ENCODE peak calls at places on chromosome 21, in seven cellular contexts. U, G, V, Q, H, R and W are unnamed samples.

GRCh38 chr21:44800103-44800502 is 1.5 kb downstream of the UBE2G2 start:
- DNase-seq in G (peak; percentile 65), V (no peak), U (peak; percentile 38), Q (peak; percentile 27), R (peak; percentile 70), H (no peak), W (no peak)

GRCh38 chr21:26116456-26117011 is 54.0 kb downstream of the APP start:
- DNase-seq in U (peak; percentile 55), G (peak; percentile 73), H (no peak), Q (peak; percentile 59), V (no peak), R (peak; percentile 14), W (no peak)

GRCh38 chr21:25528511-25528910 is 78.8 kb downstream of the MRPL39 start:
- DNase-seq in V (no peak), U (no peak), R (no peak), Q (no peak), H (no peak), G (no peak), W (no peak)

GRCh38 chr21:25107708-25108107 is 499.6 kb downstream of the MRPL39 start:
- DNase-seq in U (peak; percentile 98), R (no peak), H (no peak), Q (no peak), G (peak; percentile 40), V (no peak), W (peak; percentile 62)

GRCh38 chr21:42465008-42465878 is 30.8 kb downstream of the RSPH1 start:
- DNase-seq in U (peak; percentile 6), H (no peak), Q (no peak), R (peak; percentile 54), G (peak; percentile 54), V (no peak), W (peak; percentile 19)

GRCh38 chr21:38220270-38220737 is 36.5 kb upstream of the KCNJ15 start:
- DNase-seq in H (no peak), U (no peak), G (peak; percentile 57), V (no peak), R (no peak), Q (no peak), W (no peak)

GRCh38 chr21:41429305-41429704 is 3.3 kb downstream of the MX1 start:
- DNase-seq in V (no peak), R (no peak), Q (no peak), H (no peak), U (no peak), G (no peak), W (no peak)

GRCh38 chr21:44419679-44420078 is 35.6 kb upstream of the LRRC3 start:
- DNase-seq in H (no peak), G (no peak), R (no peak), Q (no peak), U (no peak), V (no peak), W (no peak)

GRCh38 chr21:36717901-36718465 is 19.1 kb downstream of the SIM2 start:
- DNase-seq in R (no peak), H (no peak), G (no peak), Q (no peak), U (no peak), V (no peak), W (no peak)

GRCh38 chr21:15236111-15236510 is 171.3 kb upstream of the NRIP1 start:
- DNase-seq in V (no peak), Q (no peak), U (no peak), H (no peak), R (no peak), G (no peak), W (no peak)

GRCh38 chr21:36929622-36930021 is 36.8 kb downstream of the HLCS start:
- DNase-seq in R (no peak), V (no peak), G (no peak), H (peak; percentile 78), U (peak; percentile 17), Q (peak; percentile 35), W (no peak)

GRCh38 chr21:44927587-44928461 is 7.1 kb upstream of the ITGB2 start:
- DNase-seq in G (peak; percentile 61), Q (peak; percentile 89), H (no peak), U (peak; percentile 72), V (peak; percentile 84), R (peak; percentile 45), W (peak; percentile 13)

GRCh38 chr21:29235714-29236197 is 63.0 kb upstream of the BACH1 start:
- DNase-seq in U (no peak), H (no peak), V (no peak), R (no peak), G (no peak), Q (no peak), W (no peak)

GRCh38 chr21:41819856-41820281 is 53.0 kb upstream of the RIPK4 start:
- DNase-seq in Q (no peak), V (no peak), R (no peak), U (no peak), H (no peak), G (no peak), W (no peak)

GRCh38 chr21:35179990-35180557 is 131.0 kb upstream of the RUNX1 start:
- DNase-seq in H (no peak), G (peak; percentile 63), R (no peak), V (no peak), Q (peak; percentile 87), U (peak; percentile 96), W (peak; percentile 55)

GRCh38 chr21:42423197-42423675 is 19.5 kb downstream of the UBASH3A start:
- DNase-seq in G (no peak), H (no peak), V (no peak), U (no peak), R (no peak), Q (no peak), W (no peak)

GRCh38 chr21:37916795-37917142 is 512 bp upstream of the KCNJ6 start:
- DNase-seq in U (no peak), R (peak; percentile 53), V (no peak), Q (no peak), H (no peak), G (no peak), W (no peak)

GRCh38 chr21:46081862-46082637 is 15.9 kb upstream of the COL6A2 start:
- DNase-seq in U (no peak), R (no peak), H (no peak), Q (no peak), G (no peak), V (no peak), W (no peak)

GRCh38 chr21:46083271-46084040 is 14.5 kb upstream of the COL6A2 start:
- DNase-seq in V (no peak), U (no peak), G (no peak), Q (no peak), R (peak; percentile 64), H (no peak), W (no peak)

GRCh38 chr21:46081022-46081861 is 16.7 kb upstream of the COL6A2 start:
- DNase-seq in G (no peak), V (no peak), Q (no peak), U (no peak), H (no peak), R (peak; percentile 6), W (no peak)

GRCh38 chr21:46084041-46084561 is 13.8 kb upstream of the COL6A2 start:
- DNase-seq in V (no peak), U (no peak), G (no peak), Q (no peak), H (no peak), R (no peak), W (no peak)

DNA sequence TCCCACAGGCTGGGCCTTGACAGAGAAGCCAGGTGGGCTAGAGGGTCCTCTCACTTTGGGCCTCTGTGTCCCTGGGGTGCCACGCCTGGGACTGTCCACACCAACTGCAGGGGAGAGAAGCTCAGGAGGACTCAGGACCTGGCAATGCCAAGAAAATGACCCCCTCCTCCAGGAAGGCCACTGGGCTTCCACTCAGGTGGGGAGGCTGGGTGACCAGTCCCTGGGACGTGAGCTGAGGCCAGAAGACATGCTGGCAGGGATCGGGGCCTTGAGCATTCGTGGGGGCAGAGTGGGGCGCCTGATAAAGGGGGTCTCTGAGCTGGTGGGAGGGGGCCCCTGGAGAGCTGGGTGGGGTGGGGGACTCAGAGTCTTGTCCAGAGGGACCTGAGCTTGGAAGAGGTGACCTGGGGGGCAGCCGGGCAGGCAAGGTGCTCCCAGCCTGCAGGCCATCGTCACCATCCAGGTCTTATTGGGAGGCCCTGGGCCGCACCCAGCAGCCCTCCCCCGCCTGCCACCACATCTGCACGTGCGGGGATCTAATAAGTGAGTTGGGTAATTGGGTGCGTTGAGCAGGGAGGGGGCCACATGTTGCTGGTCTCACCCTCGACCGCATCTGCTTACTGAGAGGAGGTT is 15.2 kb upstream of the COL6A2 start:
- DNase-seq in U (no peak), R (no peak), G (no peak), H (no peak), Q (no peak), V (no peak), W (no peak)
- H3K27ac ChIP-seq in U (peak overlapping the region; percentile 9), R (peak overlapping the region; percentile 64), G (no peak overlapping the region), H (no peak overlapping the region), Q (no peak overlapping the region), V (no peak overlapping the region), W (no peak overlapping the region)

GRCh38 chr21:17560377-17560776 is 47.5 kb downstream of the CXADR start:
- DNase-seq in G (no peak), Q (no peak), R (no peak), V (no peak), H (no peak), U (no peak), W (no peak)
- TF ChIP-seq CTCF in G (no peak), Q (no peak), R (no peak), V (no peak), H (no peak), U (no peak), W (no peak)

GRCh38 chr21:27647921-27648320 is 681.0 kb upstream of the ADAMTS5 start:
- DNase-seq in U (no peak), Q (no peak), H (no peak), R (no peak), V (no peak), G (no peak), W (no peak)

GRCh38 chr21:27649746-27650145 is 682.9 kb upstream of the ADAMTS5 start:
- DNase-seq in H (no peak), G (no peak), U (no peak), Q (peak; percentile 40), V (no peak), R (no peak), W (no peak)

GRCh38 chr21:27649323-27649722 is 682.4 kb upstream of the ADAMTS5 start:
- DNase-seq in V (no peak), U (peak; percentile 88), Q (peak; percentile 88), H (no peak), G (peak; percentile 81), R (no peak), W (peak; percentile 95)

GRCh38 chr21:27647401-27647800 is 680.5 kb upstream of the ADAMTS5 start:
- DNase-seq in V (no peak), U (no peak), H (no peak), G (peak; percentile 14), R (no peak), Q (peak; percentile 40), W (no peak)

GRCh38 chr21:27648560-27648959 is 681.7 kb upstream of the ADAMTS5 start:
- DNase-seq in R (peak; percentile 18), U (peak; percentile 76), V (no peak), G (peak; percentile 81), H (no peak), Q (peak; percentile 85), W (peak; percentile 97)
- H3K4me3 ChIP-seq in R (no peak overlapping the region), U (no peak overlapping the region), V (no peak overlapping the region), G (no peak overlapping the region), H (no peak overlapping the region), Q (no peak overlapping the region), W (no peak overlapping the region)

DNA sequence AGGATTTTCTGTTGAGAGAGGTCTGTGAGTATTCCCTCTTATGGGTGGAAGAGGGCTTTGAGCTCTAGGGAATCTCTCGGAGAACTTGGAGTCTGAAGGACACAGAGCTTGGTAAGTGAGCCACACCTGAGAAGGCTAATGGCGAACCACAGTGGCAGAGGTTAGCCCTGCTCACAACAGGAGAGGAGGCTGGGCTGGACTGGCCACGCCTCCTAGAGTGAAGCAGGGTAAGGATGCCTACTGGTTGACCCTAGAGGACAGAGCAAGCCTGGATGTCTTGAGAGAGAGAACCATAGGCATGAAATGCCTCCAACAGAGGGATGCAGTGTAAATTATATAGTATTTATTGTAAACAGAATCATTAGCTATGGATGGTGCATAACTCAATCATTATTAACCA is 232.6 kb downstream of the PCP4 start:
- DNase-seq in U (no peak), V (no peak), G (no peak), H (no peak), Q (no peak), R (no peak), W (no peak)
- H3K27ac ChIP-seq in U (no peak overlapping the region), V (no peak overlapping the region), G (no peak overlapping the region), H (no peak overlapping the region), Q (no peak overlapping the region), R (no peak overlapping the region), W (no peak overlapping the region)